ENCODE peak calls at places on chromosomes 2 and 18, in six cellular contexts. I is anterior cingulate cortex, A is psoas muscle, J is A549, R is hypothalamus, P is K562. D is an unnamed sample.

GRCh38 chr2:129388870-129389269 is 590.6 kb upstream of the RAB6C start:
- DNase-seq in I (no peak), A (no peak), J (no peak), R (no peak), P (no peak), D (no peak)

GRCh38 chr2:168494190-168494711 is 38.2 kb downstream of the CERS6 start:
- DNase-seq in I (no peak), A (no peak), J (peak), R (no peak), P (peak), D (no peak)

GRCh38 chr2:1366546-1367134 is 46.6 kb upstream of the TPO start:
- DNase-seq in I (peak), A (peak), J (no peak), R (peak), P (no peak), D (peak)

GRCh38 chr2:45936623-45936979 is 285.1 kb downstream of the PRKCE start:
- DNase-seq in I (no peak), A (no peak), J (no peak), R (no peak), P (no peak), D (no peak)

GRCh38 chr2:143937563-143938346 is 582.2 kb downstream of the ZEB2 start:
- DNase-seq in I (no peak), A (no peak), J (no peak), R (no peak), P (no peak), D (no peak)

GRCh38 chr2:193695367-193695766 is 1500.6 kb upstream of the TMEFF2 start:
- DNase-seq in I (no peak), A (no peak), J (no peak), R (no peak), P (no peak), D (no peak)

GRCh38 chr2:136248242-136248641 is 130.3 kb upstream of the CXCR4 start:
- DNase-seq in I (no peak), A (no peak), J (no peak), R (no peak), P (no peak), D (no peak)

GRCh38 chr2:204108874-204109295 is 172.3 kb downstream of the ICOS start:
- DNase-seq in I (no peak), A (no peak), J (no peak), R (no peak), P (no peak), D (no peak)

GRCh38 chr18:48264508-48264907 is 144.7 kb downstream of the ZBTB7C start:
- DNase-seq in I (no peak), A (no peak), J (no peak), R (no peak), P (no peak), D (no peak)

GRCh38 chr2:185984670-185985069 is 246.1 kb downstream of the FSIP2 start:
- DNase-seq in I (no peak), A (no peak), J (no peak), R (no peak), P (no peak), D (no peak)

GRCh38 chr2:234488913-234489451 is 7.9 kb downstream of the ARL4C start:
- DNase-seq in I (no peak), A (no peak), J (no peak), R (no peak), P (no peak), D (no peak)

GRCh38 chr2:160406591-160407392 is 86.8 kb downstream of the RBMS1 start:
- DNase-seq in I (peak), A (peak), J (peak), R (no peak), P (no peak), D (no peak)

GRCh38 chr2:127405252-127405605 is 13.0 kb upstream of the PROC start:
- DNase-seq in I (no peak), A (no peak), J (no peak), R (no peak), P (no peak), D (no peak)

GRCh38 chr2:169839954-169840746 is 12.9 kb downstream of the UBR3 start:
- DNase-seq in I (no peak), A (no peak), J (no peak), R (no peak), P (peak), D (no peak)

GRCh38 chr2:42598656-42599267 is 30.3 kb downstream of the MTA3 start:
- DNase-seq in I (no peak), A (no peak), J (no peak), R (no peak), P (no peak), D (no peak)

GRCh38 chr18:56168049-56168781 is 470.2 kb downstream of the TXNL1 start:
- DNase-seq in I (no peak), A (no peak), J (no peak), R (no peak), P (no peak), D (no peak)

GRCh38 chr2:204483497-204484164 is 61.6 kb upstream of the PARD3B start:
- DNase-seq in I (no peak), A (no peak), J (no peak), R (no peak), P (no peak), D (no peak)

GRCh38 chr2:122663737-122664136 is 908.3 kb downstream of the TSN start:
- DNase-seq in I (no peak), A (no peak), J (no peak), R (no peak), P (no peak), D (no peak)

GRCh38 chr2:8575011-8575750 is 106.7 kb upstream of the ID2 start:
- DNase-seq in I (no peak), A (no peak), J (no peak), R (no peak), P (no peak), D (no peak)

GRCh38 chr18:12823892-12824291 is 60.1 kb downstream of the PTPN2 start:
- DNase-seq in I (no peak), A (no peak), J (no peak), R (no peak), P (no peak), D (no peak)

GRCh38 chr18:11676867-11677266 is 12.2 kb upstream of the GNAL start:
- DNase-seq in I (no peak), A (no peak), J (peak), R (no peak), P (peak), D (no peak)

GRCh38 chr2:8408560-8409460 is 273.0 kb upstream of the ID2 start:
- DNase-seq in I (no peak), A (no peak), J (no peak), R (no peak), P (no peak), D (no peak)

GRCh38 chr2:2906091-2906490 is 471.5 kb downstream of the EIPR1 start:
- DNase-seq in I (no peak), A (no peak), J (no peak), R (no peak), P (no peak), D (no peak)

GRCh38 chr18:13539050-13539449 is 187.3 kb downstream of the FAM210A start:
- DNase-seq in I (no peak), A (no peak), J (no peak), R (no peak), P (no peak), D (no peak)

GRCh38 chr2:231397011-231397927 is 1.8 kb downstream of the B3GNT7 start:
- DNase-seq in I (no peak), A (no peak), J (no peak), R (no peak), P (no peak), D (no peak)

GRCh38 chr18:63317982-63318881 is 1.3 kb downstream of the BCL2 start:
- DNase-seq in I (peak), A (peak), J (no peak), R (peak), P (no peak), D (peak)

GRCh38 chr2:193251909-193252308 is 1057.2 kb upstream of the TMEFF2 start:
- DNase-seq in I (no peak), A (no peak), J (no peak), R (no peak), P (no peak), D (no peak)